ENCODE peak calls at places on chromosome 15, in five cellular contexts. P is heart right ventricle; Y is activated CD8-positive, alpha-beta memory T cell treated with anti-CD3 and anti-CD28 coated beads for 1 hour; L is Kasumi-1; H is brain microvascular endothelial cell. R is an unnamed sample.

GRCh38 chr15:91866371-91866905 is 12.9 kb downstream of the SLCO3A1 start:
- DNase-seq in P (peak), Y (no peak), L (no peak), H (no peak), R (no peak)

GRCh38 chr15:94293411-94294402 is 62.3 kb downstream of the MCTP2 start:
- DNase-seq in P (no peak), Y (no peak), L (no peak), H (no peak), R (no peak)

GRCh38 chr15:74252291-74253080 is 16.4 kb downstream of the CCDC33 start:
- DNase-seq in P (no peak), Y (no peak), L (no peak), H (peak), R (no peak)

GRCh38 chr15:55108858-55109518 is 87.8 kb downstream of the RSL24D1 start:
- DNase-seq in P (peak), Y (peak), L (peak), H (peak), R (no peak)

GRCh38 chr15:71651750-71652186 is 158.6 kb upstream of the NR2E3 start:
- DNase-seq in P (no peak), Y (no peak), L (peak), H (peak), R (peak)

GRCh38 chr15:63715818-63716217 is 117.9 kb downstream of the HERC1 start:
- DNase-seq in P (no peak), Y (no peak), L (no peak), H (no peak), R (no peak)

GRCh38 chr15:65646486-65646885 is 24.7 kb downstream of the SLC24A1 start:
- DNase-seq in P (no peak), Y (no peak), L (no peak), H (peak), R (no peak)

GRCh38 chr15:74208901-74209559 is 6.4 kb upstream of the STRA6 start:
- DNase-seq in P (no peak), Y (no peak), L (no peak), H (no peak), R (no peak)

GRCh38 chr15:28901987-28902745 is 16.4 kb downstream of the APBA2 start:
- DNase-seq in P (no peak), Y (no peak), L (no peak), H (no peak), R (no peak)